ENCODE peak calls at places on chromosomes 6 and 20, in eight cellular contexts. Q is hepatic stellate cell; O is germinal center; L is NCI-H1092 treated with DMSO at 0.1 percent for 48 hours; C is GM20000; V is stimulated activated naive CD8-positive, alpha-beta T cell treated with anti-CD3 and anti-CD28 coated beads, Interleukin-15, amount 100 ng/mL, for 72 hours; K is NT2/D1; F is caudate nucleus. H is an unnamed sample.

GRCh38 chr20:40991181-40991889 is 37.3 kb upstream of the TOP1 start:
- DNase-seq in K (no peak), V (peak; percentile 35), F (no peak), O (peak; percentile 91), L (no peak), Q (no peak), C (peak; percentile 82), H (no peak)

GRCh38 chr20:19392344-19393140 is 180.1 kb downstream of the SLC24A3 start:
- DNase-seq in K (no peak), F (no peak), V (no peak), Q (no peak), L (no peak), C (no peak), O (no peak), H (no peak)

GRCh38 chr20:36144336-36144735 is 10.2 kb upstream of the EPB41L1 start:
- DNase-seq in F (no peak), V (no peak), C (no peak), L (no peak), K (no peak), O (no peak), Q (no peak), H (no peak)

GRCh38 chr6:7566617-7567173 is 23.3 kb upstream of the SNRNP48 start:
- DNase-seq in C (no peak), Q (no peak), O (no peak), F (no peak), K (no peak), V (no peak), L (no peak), H (no peak)

GRCh38 chr6:2970753-2971419 is 481 bp downstream of the SERPINB6 start:
- DNase-seq in O (peak; percentile 54), K (no peak), L (no peak), C (peak; percentile 65), Q (peak; percentile 50), F (peak; percentile 63), V (peak; percentile 69), H (peak; percentile 59)

GRCh38 chr6:3118353-3119039 is at the start of gene BPHL:
- DNase-seq in C (peak; percentile 100), L (peak; percentile 74), O (peak; percentile 100), K (peak; percentile 81), Q (peak; percentile 99), F (peak; percentile 96), V (peak; percentile 99), H (peak; percentile 99)

GRCh38 chr6:133501675-133502275 is 260.6 kb downstream of the EYA4 start:
- DNase-seq in K (no peak), Q (no peak), C (no peak), O (no peak), L (peak; percentile 14), V (no peak), F (no peak), H (no peak)

GRCh38 chr20:9051508-9051907 is 17.4 kb upstream of the PLCB4 start:
- DNase-seq in F (no peak), O (no peak), K (no peak), Q (peak; percentile 75), V (no peak), C (no peak), L (no peak), H (no peak)

GRCh38 chr6:7270320-7271204 is 42.4 kb downstream of the SSR1 start:
- DNase-seq in F (no peak), O (no peak), L (no peak), K (no peak), Q (no peak), C (no peak), V (no peak), H (no peak)

GRCh38 chr6:158467923-158468322 is 92.0 kb upstream of the TMEM181 start:
- DNase-seq in F (no peak), C (no peak), O (no peak), L (peak; percentile 96), Q (no peak), K (peak; percentile 38), V (no peak), H (no peak)

GRCh38 chr20:34571753-34572152 is 13.2 kb downstream of the MAP1LC3A start:
- DNase-seq in K (no peak), V (no peak), L (no peak), Q (no peak), C (no peak), O (no peak), F (no peak), H (no peak)

GRCh38 chr6:30727920-30728605 is 7.9 kb downstream of the TUBB start:
- DNase-seq in Q (peak; percentile 60), C (no peak), V (no peak), O (no peak), K (no peak), L (no peak), F (no peak), H (no peak)

GRCh38 chr6:14906621-14907020 is 339.2 kb upstream of the JARID2 start:
- DNase-seq in F (no peak), L (no peak), K (no peak), Q (no peak), O (no peak), C (no peak), V (no peak), H (no peak)

GRCh38 chr6:63224179-63224578 is 12.9 kb downstream of the FKBP1C start:
- DNase-seq in V (no peak), Q (no peak), F (no peak), O (no peak), C (no peak), L (no peak), K (no peak), H (no peak)

GRCh38 chr6:30819287-30819917 is 64.9 kb upstream of the DDR1 start:
- DNase-seq in L (no peak), Q (no peak), C (no peak), K (no peak), V (peak; percentile 62), O (no peak), F (no peak), H (peak; percentile 81)

GRCh38 chr6:115882771-115883170 is 177.9 kb downstream of the FRK start:
- DNase-seq in Q (no peak), O (no peak), V (no peak), K (no peak), C (no peak), F (no peak), L (no peak), H (no peak)

GRCh38 chr6:73774311-73774766 is 78.3 kb downstream of the CD109 start:
- DNase-seq in C (no peak), V (no peak), Q (peak; percentile 81), L (no peak), F (no peak), O (no peak), K (no peak), H (no peak)

GRCh38 chr6:125111219-125111983 is 42.2 kb upstream of the TPD52L1 start:
- DNase-seq in F (no peak), O (no peak), C (no peak), Q (no peak), V (no peak), K (no peak), L (no peak), H (no peak)

GRCh38 chr20:43322851-43323250 is 133.1 kb upstream of the PTPRT start:
- DNase-seq in L (no peak), V (no peak), K (no peak), C (no peak), F (no peak), O (no peak), Q (no peak), H (no peak)

GRCh38 chr6:117615981-117616961 is 14.0 kb upstream of the GOPC start:
- DNase-seq in K (peak; percentile 39), V (peak; percentile 57), C (no peak), L (no peak), Q (no peak), O (no peak), F (no peak), H (peak; percentile 14)

GRCh38 chr20:32385541-32385940 is 27.4 kb downstream of the ASXL1 start:
- DNase-seq in F (no peak), K (no peak), Q (no peak), V (no peak), C (no peak), O (no peak), L (no peak), H (no peak)

GRCh38 chr20:58545565-58546195 is 30.5 kb upstream of the APCDD1L start:
- DNase-seq in C (no peak), F (no peak), Q (no peak), L (no peak), V (no peak), K (peak; percentile 28), O (no peak), H (no peak)

GRCh38 chr6:2531426-2532208 is 219.1 kb downstream of the MYLK4 start:
- DNase-seq in L (no peak), V (no peak), K (no peak), F (no peak), Q (no peak), C (no peak), O (no peak), H (peak; percentile 13)

GRCh38 chr6:161748535-161749386 is 474.9 kb upstream of the AGPAT4 start:
- DNase-seq in K (peak; percentile 40), L (peak; percentile 17), C (peak; percentile 11), F (no peak), O (no peak), V (peak; percentile 15), Q (no peak), H (no peak)

GRCh38 chr6:25457519-25457918 is 178.3 kb downstream of the CARMIL1 start:
- DNase-seq in Q (no peak), F (no peak), K (no peak), O (no peak), C (no peak), L (no peak), V (no peak), H (no peak)

GRCh38 chr6:121055572-121056163 is 278.6 kb downstream of the TBC1D32 start:
- DNase-seq in C (peak; percentile 32), V (no peak), K (peak; percentile 40), L (peak; percentile 22), F (no peak), Q (peak; percentile 8), O (peak; percentile 26), H (no peak)

GRCh38 chr6:157326979-157327378 is 3.7 kb upstream of the TMEM242 start:
- DNase-seq in F (no peak), Q (no peak), K (no peak), C (peak; percentile 38), O (no peak), V (no peak), L (no peak), H (no peak)

GRCh38 chr6:84078335-84078734 is 44.8 kb downstream of the MRAP2 start:
- DNase-seq in O (no peak), L (no peak), V (no peak), F (no peak), K (no peak), Q (no peak), C (no peak), H (no peak)

GRCh38 chr20:37473249-37474000 is 47.6 kb upstream of the NNAT start:
- DNase-seq in K (no peak), O (no peak), Q (no peak), C (no peak), F (no peak), L (no peak), V (no peak), H (no peak)

GRCh38 chr20:32462900-32463641 is 104.9 kb downstream of the ASXL1 start:
- DNase-seq in V (no peak), O (no peak), Q (no peak), C (no peak), F (no peak), K (no peak), L (no peak), H (no peak)

GRCh38 chr20:53826597-53827291 is 233.1 kb upstream of the ZNF217 start:
- DNase-seq in K (no peak), L (no peak), F (no peak), C (no peak), V (no peak), O (peak; percentile 56), Q (no peak), H (no peak)

GRCh38 chr6:133688705-133689492 is 200.0 kb upstream of the TCF21 start:
- DNase-seq in V (no peak), L (no peak), F (no peak), Q (no peak), K (no peak), C (no peak), O (no peak), H (no peak)

GRCh38 chr20:5729348-5729747 is 20.9 kb upstream of the SHLD1 start:
- DNase-seq in O (no peak), V (no peak), L (no peak), Q (no peak), C (no peak), F (no peak), K (no peak), H (no peak)

GRCh38 chr20:63554361-63555278 is 661 bp downstream of the FNDC11 start:
- DNase-seq in K (no peak), F (no peak), V (no peak), C (no peak), Q (no peak), L (no peak), O (peak; percentile 55), H (no peak)

H was measured in T-helper 2 cell treated with Interferon-gamma antibody and Interleukin-4, amounts not matched to agents 5 μg/mL and 100 μg/mL, for 36 hours.